ENCODE peak calls at places on chromosomes 6 and 20, in eight cellular contexts. L, F, W, B, G, A, H and O are unnamed samples.

GRCh38 chr6:53794073-53794719 is 609 bp upstream of the LRRC1 start:
- DNase-seq in L (peak), F (peak), W (peak), B (peak), G (peak), A (peak), H (peak), O (peak)

GRCh38 chr20:19440660-19441527 is 228.5 kb downstream of the SLC24A3 start:
- DNase-seq in L (no peak), F (no peak), W (no peak), B (no peak), G (no peak), A (peak), H (no peak), O (no peak)

GRCh38 chr6:38801305-38801704 is 86.2 kb downstream of the DNAH8 start:
- DNase-seq in L (no peak), F (no peak), W (no peak), B (no peak), G (no peak), A (no peak), H (no peak), O (no peak)

GRCh38 chr20:24910461-24910860 is 38.6 kb upstream of the CST7 start:
- DNase-seq in L (no peak), F (peak), W (no peak), B (peak), G (peak), A (no peak), H (no peak), O (no peak)

GRCh38 chr6:162271922-162272321 is 455.6 kb downstream of the PRKN start:
- DNase-seq in L (no peak), F (no peak), W (no peak), B (no peak), G (no peak), A (no peak), H (no peak), O (no peak)

GRCh38 chr6:46052479-46052878 is 36.8 kb upstream of the CLIC5 start:
- DNase-seq in L (no peak), F (no peak), W (no peak), B (no peak), G (no peak), A (no peak), H (no peak), O (no peak)

GRCh38 chr20:2865630-2866029 is 7.7 kb upstream of the PTPRA start:
- DNase-seq in L (no peak), F (no peak), W (no peak), B (no peak), G (no peak), A (no peak), H (peak), O (no peak)

GRCh38 chr6:64012351-64013060 is 376.9 kb downstream of the PHF3 start:
- DNase-seq in L (no peak), F (no peak), W (no peak), B (no peak), G (no peak), A (no peak), H (no peak), O (no peak)

GRCh38 chr6:88512951-88513350 is 346.8 kb upstream of the CNR1 start:
- DNase-seq in L (no peak), F (no peak), W (no peak), B (no peak), G (peak), A (no peak), H (no peak), O (no peak)

GRCh38 chr6:36793296-36793912 is 45.8 kb downstream of the CPNE5 start:
- DNase-seq in L (no peak), F (no peak), W (no peak), B (no peak), G (no peak), A (no peak), H (no peak), O (no peak)
- H3K27ac ChIP-seq in L (no peak), F (no peak), W (no peak), B (no peak), G (peak), A (no peak), H (no peak), O (no peak)

GRCh38 chr20:5147193-5147592 is 20.4 kb downstream of the CDS2 start:
- DNase-seq in L (no peak), F (no peak), W (no peak), B (no peak), G (no peak), A (no peak), H (no peak), O (no peak)
- H3K27ac ChIP-seq in L (no peak), F (no peak), W (no peak), B (no peak), G (peak), A (no peak), H (no peak), O (no peak)

DNA sequence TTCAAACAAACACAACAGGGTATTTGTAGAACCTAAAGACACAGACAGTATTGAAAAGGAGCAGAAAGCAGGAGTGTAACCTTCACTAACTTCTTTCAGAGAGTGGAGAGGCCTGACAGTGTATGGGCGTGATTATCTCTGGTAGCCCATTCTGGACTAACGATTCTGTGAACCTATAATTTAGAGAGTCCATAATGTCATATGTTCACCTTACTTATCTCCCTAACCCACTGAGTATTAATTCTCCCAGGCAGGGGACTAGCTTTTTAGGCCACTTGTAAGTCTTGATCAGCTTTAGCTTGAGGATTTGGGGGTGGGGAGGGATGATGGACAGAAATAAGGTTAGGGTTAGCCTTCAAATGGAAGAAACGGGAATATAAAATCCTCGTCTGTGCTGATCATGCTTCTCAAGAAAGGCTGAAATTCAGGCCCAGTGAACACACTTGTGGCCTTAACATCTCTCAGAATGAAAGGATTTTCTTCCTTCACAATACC is 2.8 kb upstream of the PARD6B start:
- DNase-seq in L (no peak), F (no peak), W (no peak), B (no peak), G (no peak), A (no peak), H (no peak), O (peak)
- H3K27ac ChIP-seq in L (no peak), F (no peak), W (no peak), B (no peak), G (no peak), A (no peak), H (no peak), O (peak)

GRCh38 chr6:158040051-158040803 is 58.6 kb downstream of the SYNJ2 start:
- DNase-seq in L (no peak), F (no peak), W (no peak), B (no peak), G (no peak), A (peak), H (no peak), O (no peak)

GRCh38 chr6:158041370-158041769 is 59.7 kb downstream of the SYNJ2 start:
- DNase-seq in L (no peak), F (no peak), W (no peak), B (no peak), G (no peak), A (no peak), H (no peak), O (no peak)

GRCh38 chr6:158041788-158042187 is 60.1 kb downstream of the SYNJ2 start:
- DNase-seq in L (no peak), F (no peak), W (no peak), B (no peak), G (no peak), A (peak), H (no peak), O (no peak)

GRCh38 chr6:158039571-158040050 is 57.9 kb downstream of the SYNJ2 start:
- DNase-seq in L (peak), F (no peak), W (peak), B (no peak), G (peak), A (peak), H (no peak), O (no peak)

GRCh38 chr6:158040804-158041347 is 59.2 kb downstream of the SYNJ2 start:
- DNase-seq in L (no peak), F (no peak), W (no peak), B (no peak), G (no peak), A (peak), H (no peak), O (no peak)
- H3K27ac ChIP-seq in L (peak), F (no peak), W (peak), B (peak), G (peak), A (peak), H (no peak), O (peak)